ENCODE peak calls at places on chromosomes 11 and 22, in ten cellular contexts. O, D, K, G, C, Q, I, Y, E and J are unnamed samples.
A peak's percentile ranks its signal among the peaks of the same experiment; 100 is the strongest.

GRCh38 chr22:20615533-20616450 is 108.4 kb downstream of the MED15 start:
- DNase-seq in K (no peak), O (no peak), Y (no peak), D (no peak), Q (no peak), G (no peak), E (no peak), C (no peak), I (no peak), J (no peak)

GRCh38 chr22:44024288-44024908 is at the start of gene PARVB:
- DNase-seq in Q (peak; percentile 80), E (peak; percentile 55), D (peak; percentile 13), G (no peak), K (no peak), I (peak; percentile 17), O (no peak), Y (peak; percentile 28), C (no peak), J (peak; percentile 50)

GRCh38 chr11:1230456-1231395 is 7.9 kb downstream of the MUC5B start:
- DNase-seq in Q (peak; percentile 76), E (no peak), G (no peak), I (peak; percentile 8), C (no peak), D (no peak), Y (no peak), O (no peak), K (no peak), J (no peak)

GRCh38 chr11:6269994-6270393 is 10.4 kb downstream of the CCKBR start:
- DNase-seq in Y (no peak), I (no peak), E (no peak), Q (no peak), G (no peak), C (no peak), O (no peak), D (no peak), K (no peak), J (no peak)

GRCh38 chr22:30906946-30907345 is 61.6 kb downstream of the MORC2 start:
- DNase-seq in Q (no peak), C (no peak), O (no peak), D (no peak), G (no peak), Y (no peak), K (no peak), E (no peak), I (no peak), J (no peak)

GRCh38 chr11:61897387-61898246 is 6.3 kb upstream of the FADS3 start:
- DNase-seq in E (peak; percentile 69), D (peak; percentile 93), C (peak; percentile 74), O (peak; percentile 79), K (peak; percentile 62), Q (peak; percentile 93), Y (peak; percentile 85), I (peak; percentile 82), G (no peak), J (peak; percentile 57)

GRCh38 chr22:28329582-28330073 is 350.0 kb downstream of the TTC28 start:
- DNase-seq in I (no peak), Y (no peak), G (no peak), Q (no peak), O (no peak), D (peak; percentile 54), C (no peak), E (no peak), K (no peak), J (no peak)

GRCh38 chr11:95443386-95443785 is 212.4 kb upstream of the SESN3 start:
- DNase-seq in I (no peak), G (no peak), Y (no peak), C (no peak), O (no peak), D (no peak), K (no peak), Q (no peak), E (no peak), J (no peak)

GRCh38 chr11:34921156-34921555 is 4.7 kb downstream of the PDHX start:
- DNase-seq in G (no peak), C (no peak), O (no peak), I (no peak), D (no peak), K (no peak), Y (no peak), E (no peak), Q (no peak), J (no peak)

GRCh38 chr11:70371241-70371640 is 27.1 kb upstream of the CTTN start:
- DNase-seq in Q (no peak), C (peak; percentile 4), I (no peak), D (no peak), Y (no peak), G (no peak), K (no peak), E (no peak), O (no peak), J (no peak)

GRCh38 chr11:8732748-8733241 is 50.2 kb downstream of the RPL27A start:
- DNase-seq in E (peak; percentile 76), D (no peak), Y (peak; percentile 64), O (no peak), C (no peak), Q (peak; percentile 92), G (no peak), I (peak; percentile 39), K (peak; percentile 84), J (no peak)

GRCh38 chr11:4184163-4184916 is 89.7 kb downstream of the RRM1 start:
- DNase-seq in K (no peak), G (no peak), Y (no peak), O (no peak), C (no peak), I (no peak), D (no peak), E (peak; percentile 24), Q (no peak), J (no peak)

GRCh38 chr11:121459413-121460041 is 6.8 kb upstream of the SORL1-AS1 start:
- DNase-seq in K (no peak), O (no peak), Q (no peak), I (no peak), C (no peak), Y (no peak), E (no peak), D (no peak), G (no peak), J (no peak)

DNA sequence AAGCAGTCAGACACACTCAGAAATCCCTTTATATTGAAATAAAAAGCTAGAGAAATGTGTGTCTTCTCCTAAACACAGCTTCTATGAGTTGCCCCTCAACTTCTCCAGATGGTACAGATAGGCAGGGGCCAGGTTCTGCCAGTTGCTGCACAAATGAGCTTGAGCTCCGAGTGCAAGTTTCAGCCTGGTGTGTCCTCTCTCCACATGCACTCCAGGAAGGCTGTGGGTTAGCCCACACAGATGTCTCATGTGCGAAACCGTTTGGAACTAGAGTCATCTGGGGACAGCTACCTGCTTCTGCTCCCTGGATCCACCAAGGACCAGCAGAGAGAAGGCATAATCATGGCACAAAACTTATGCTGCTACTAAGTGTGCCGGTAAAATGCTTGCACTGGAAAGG is 812.6 kb downstream of the OPCML start:
- DNase-seq in O (no peak), K (no peak), D (no peak), G (no peak), C (no peak), Q (no peak), Y (no peak), I (no peak), E (no peak), J (no peak)
- H3K9me3 ChIP-seq in O (no peaks in the 10 kb centered on the region), K (no peaks in the 10 kb centered on the region), D (peaks cover 2% of the 10 kb centered on the region), G (no peaks in the 10 kb centered on the region), C (no peaks in the 10 kb centered on the region), Q (peaks cover 4% of the 10 kb centered on the region), Y (no peaks in the 10 kb centered on the region), I (no peaks in the 10 kb centered on the region), E (no peaks in the 10 kb centered on the region), J (no peaks in the 10 kb centered on the region)

DNA sequence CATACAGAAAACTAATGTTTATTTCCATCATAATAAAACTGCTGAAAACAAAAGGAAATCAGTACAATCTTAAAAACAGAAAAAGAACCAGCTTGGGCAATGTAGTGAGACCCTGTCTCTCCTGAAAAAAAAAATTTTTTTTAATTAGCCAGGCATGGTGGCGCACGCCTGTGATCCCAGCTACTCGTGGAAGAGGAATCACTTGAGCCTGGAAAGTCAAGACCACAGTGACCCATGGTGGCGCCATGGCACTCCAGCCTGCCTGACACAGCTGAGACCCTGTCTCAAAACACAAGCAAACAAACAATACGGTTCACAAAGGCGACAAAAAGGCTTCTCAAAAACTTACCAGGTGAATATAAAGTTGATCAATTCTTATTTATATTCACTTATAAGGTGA is 289.7 kb downstream of the BRD1 start:
- DNase-seq in Y (no peak), D (no peak), E (no peak), G (no peak), O (no peak), Q (peak; percentile 21), K (peak; percentile 5), I (no peak), C (no peak), J (peak; percentile 3)
- H3K9me3 ChIP-seq in Y (no peaks in the 10 kb centered on the region), D (no peaks in the 10 kb centered on the region), E (no peaks in the 10 kb centered on the region), G (peaks cover 69% of the 10 kb centered on the region), O (no peaks in the 10 kb centered on the region), Q (no peaks in the 10 kb centered on the region), K (no peaks in the 10 kb centered on the region), I (no peaks in the 10 kb centered on the region), C (no peaks in the 10 kb centered on the region), J (no peaks in the 10 kb centered on the region)

DNA sequence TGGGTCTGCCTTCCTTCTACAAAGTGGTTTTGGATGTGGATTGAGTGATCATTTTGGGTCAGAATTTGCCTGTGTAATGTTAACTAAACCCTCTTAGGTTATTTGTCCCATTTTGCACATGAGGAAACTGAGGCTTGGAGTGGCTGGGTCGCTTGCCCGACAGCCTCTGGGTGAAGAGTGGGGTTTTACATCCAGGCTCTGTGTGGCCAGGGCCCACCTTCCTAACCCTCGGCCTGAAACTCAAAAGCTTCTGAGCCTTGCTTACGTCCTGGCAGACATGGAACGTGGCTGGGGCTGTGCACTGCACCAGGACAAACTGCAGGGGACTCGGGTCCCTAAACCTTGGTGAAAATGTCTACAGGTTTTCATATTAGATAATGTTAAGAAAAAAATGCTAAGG is 542.4 kb downstream of the TBC1D22A start:
- DNase-seq in E (no peak), K (no peak), C (no peak), Q (no peak), D (no peak), O (no peak), G (no peak), Y (no peak), I (no peak), J (no peak)
- H3K9me3 ChIP-seq in E (no peaks in the 10 kb centered on the region), K (no peaks in the 10 kb centered on the region), C (peaks cover 53% of the 10 kb centered on the region), Q (no peaks in the 10 kb centered on the region), D (no peaks in the 10 kb centered on the region), O (no peaks in the 10 kb centered on the region), G (no peaks in the 10 kb centered on the region), Y (no peaks in the 10 kb centered on the region), I (no peaks in the 10 kb centered on the region), J (no peaks in the 10 kb centered on the region)

GRCh38 chr22:47247609-47248240 is 485.3 kb downstream of the TBC1D22A start:
- DNase-seq in K (no peak), Q (no peak), C (no peak), I (no peak), G (no peak), D (no peak), E (no peak), Y (no peak), O (no peak), J (no peak)
- H3K9me3 ChIP-seq in K (no peaks in the 10 kb centered on the region), Q (no peaks in the 10 kb centered on the region), C (peaks cover 66% of the 10 kb centered on the region), I (no peaks in the 10 kb centered on the region), G (no peaks in the 10 kb centered on the region), D (no peaks in the 10 kb centered on the region), E (peaks cover 18% of the 10 kb centered on the region), Y (no peaks in the 10 kb centered on the region), O (no peaks in the 10 kb centered on the region), J (no peaks in the 10 kb centered on the region)

GRCh38 chr22:11629661-11630385 is 3898.2 kb upstream of the OR11H1 start:
- DNase-seq in D (no peak), Y (no peak), Q (no peak), G (no peak), I (no peak), K (no peak), C (no peak), E (no peak), O (no peak), J (no peak)
- H3K9me3 ChIP-seq in D (peaks cover 47% of the 10 kb centered on the region), Y (no peaks in the 10 kb centered on the region), Q (no peaks in the 10 kb centered on the region), G (peaks cover 57% of the 10 kb centered on the region), I (peaks cover 50% of the 10 kb centered on the region), K (peaks cover 57% of the 10 kb centered on the region), C (peaks cover 30% of the 10 kb centered on the region), E (peaks cover 60% of the 10 kb centered on the region), O (peaks cover 6% of the 10 kb centered on the region), J (peaks cover 2% of the 10 kb centered on the region)